ENCODE peak calls at places on chromosome 15, in ten cellular contexts. G is heart right ventricle, K is bronchial epithelial cell, U is cardiac muscle cell, O is left ventricle myocardium inferior, Q is kidney epithelial cell, H is B cell, A is psoas muscle, Z is hepatocyte, F is BJ. X is an unnamed sample.

GRCh38 chr15:76664895-76665294 is 240.2 kb downstream of the SCAPER start:
- DNase-seq in G (no peak), K (no peak), U (no peak), O (no peak), Q (no peak), H (no peak), A (no peak), Z (no peak), F (no peak), X (no peak)

GRCh38 chr15:96783746-96784145 is 453.2 kb downstream of the NR2F2 start:
- DNase-seq in G (no peak), K (no peak), U (no peak), O (no peak), Q (no peak), H (no peak), A (no peak), Z (no peak), F (no peak), X (no peak)

GRCh38 chr15:25862087-25862468 is 1.0 kb downstream of the ATP10A start:
- DNase-seq in G (no peak), K (no peak), U (no peak), O (no peak), Q (no peak), H (no peak), A (no peak), Z (no peak), F (no peak), X (peak; percentile 5)

GRCh38 chr15:92091155-92091734 is 237.7 kb downstream of the SLCO3A1 start:
- DNase-seq in G (peak; percentile 55), K (peak; percentile 32), U (peak; percentile 48), O (no peak), Q (no peak), H (no peak), A (no peak), Z (peak; percentile 87), F (no peak), X (peak; percentile 14)

GRCh38 chr15:41928100-41928499 is 34.2 kb upstream of the SPTBN5 start:
- DNase-seq in G (no peak), K (no peak), U (no peak), O (no peak), Q (no peak), H (no peak), A (no peak), Z (peak; percentile 51), F (no peak), X (no peak)

GRCh38 chr15:62324382-62324781 is 159.3 kb upstream of the C2CD4B start:
- DNase-seq in G (no peak), K (no peak), U (no peak), O (no peak), Q (no peak), H (no peak), A (no peak), Z (no peak), F (no peak), X (peak; percentile 27)

GRCh38 chr15:52505141-52505540 is 23.5 kb downstream of the MYO5A start:
- DNase-seq in G (peak; percentile 15), K (peak; percentile 69), U (no peak), O (no peak), Q (no peak), H (no peak), A (peak; percentile 38), Z (no peak), F (no peak), X (no peak)

GRCh38 chr15:92667291-92667904 is 11.8 kb upstream of the FAM174B start:
- DNase-seq in G (no peak), K (no peak), U (peak; percentile 24), O (no peak), Q (no peak), H (no peak), A (no peak), Z (no peak), F (no peak), X (peak; percentile 21)

GRCh38 chr15:49620174-49620573 is 444 bp downstream of the FAM227B start:
- DNase-seq in G (no peak), K (peak; percentile 53), U (peak; percentile 81), O (no peak), Q (no peak), H (no peak), A (no peak), Z (no peak), F (no peak), X (peak; percentile 62)

GRCh38 chr15:84833447-84833846 is 16.3 kb downstream of the ALPK3 start:
- DNase-seq in G (no peak), K (peak; percentile 41), U (peak; percentile 71), O (no peak), Q (no peak), H (no peak), A (no peak), Z (peak; percentile 35), F (no peak), X (peak; percentile 31)

GRCh38 chr15:38610748-38611147 is 46.1 kb upstream of the RASGRP1 start:
- DNase-seq in G (no peak), K (no peak), U (no peak), O (no peak), Q (no peak), H (peak; percentile 67), A (no peak), Z (no peak), F (no peak), X (no peak)

GRCh38 chr15:51310064-51310463 is 28.3 kb downstream of the CYP19A1 start:
- DNase-seq in G (no peak), K (peak; percentile 47), U (peak; percentile 89), O (no peak), Q (no peak), H (no peak), A (no peak), Z (no peak), F (no peak), X (peak; percentile 76)

GRCh38 chr15:57036352-57036751 is 117.9 kb downstream of the TCF12 start:
- DNase-seq in G (no peak), K (no peak), U (peak; percentile 29), O (no peak), Q (no peak), H (no peak), A (no peak), Z (no peak), F (no peak), X (no peak)

GRCh38 chr15:101675015-101675414 is 22.8 kb upstream of the TM2D3 start:
- DNase-seq in G (no peak), K (peak; percentile 78), U (peak; percentile 61), O (no peak), Q (no peak), H (no peak), A (no peak), Z (no peak), F (peak; percentile 75), X (peak; percentile 88)

GRCh38 chr15:53757906-53758305 is 1.6 kb downstream of the WDR72 start:
- DNase-seq in G (no peak), K (peak; percentile 32), U (no peak), O (no peak), Q (no peak), H (no peak), A (no peak), Z (no peak), F (no peak), X (no peak)

GRCh38 chr15:62066663-62067447 is at the start of gene C2CD4A:
- DNase-seq in G (peak; percentile 56), K (peak; percentile 58), U (peak; percentile 66), O (peak; percentile 54), Q (no peak), H (peak; percentile 67), A (peak; percentile 59), Z (peak; percentile 91), F (no peak), X (peak; percentile 68)

GRCh38 chr15:34986326-34987181 is 1.5 kb downstream of the ZNF770 start:
- DNase-seq in G (no peak), K (peak; percentile 46), U (no peak), O (no peak), Q (no peak), H (no peak), A (no peak), Z (no peak), F (no peak), X (no peak)

GRCh38 chr15:63513271-63513670 is 8.9 kb downstream of the USP3 start:
- DNase-seq in G (no peak), K (no peak), U (no peak), O (no peak), Q (no peak), H (no peak), A (no peak), Z (no peak), F (no peak), X (no peak)

GRCh38 chr15:28106294-28107110 is 7.4 kb upstream of the OCA2 start:
- DNase-seq in G (no peak), K (no peak), U (peak; percentile 21), O (no peak), Q (no peak), H (peak; percentile 37), A (no peak), Z (peak; percentile 38), F (no peak), X (peak; percentile 32)

GRCh38 chr15:60737217-60737616 is 258.3 kb upstream of the ICE2 start:
- DNase-seq in G (no peak), K (no peak), U (no peak), O (no peak), Q (no peak), H (no peak), A (no peak), Z (no peak), F (no peak), X (no peak)
- TF ChIP-seq CTCF in G (no peak), K (no peak), U (no peak), O (no peak), Q (no peak), H (no peak), A (no peak), Z (no peak), F (no peak), X (no peak)

DNA sequence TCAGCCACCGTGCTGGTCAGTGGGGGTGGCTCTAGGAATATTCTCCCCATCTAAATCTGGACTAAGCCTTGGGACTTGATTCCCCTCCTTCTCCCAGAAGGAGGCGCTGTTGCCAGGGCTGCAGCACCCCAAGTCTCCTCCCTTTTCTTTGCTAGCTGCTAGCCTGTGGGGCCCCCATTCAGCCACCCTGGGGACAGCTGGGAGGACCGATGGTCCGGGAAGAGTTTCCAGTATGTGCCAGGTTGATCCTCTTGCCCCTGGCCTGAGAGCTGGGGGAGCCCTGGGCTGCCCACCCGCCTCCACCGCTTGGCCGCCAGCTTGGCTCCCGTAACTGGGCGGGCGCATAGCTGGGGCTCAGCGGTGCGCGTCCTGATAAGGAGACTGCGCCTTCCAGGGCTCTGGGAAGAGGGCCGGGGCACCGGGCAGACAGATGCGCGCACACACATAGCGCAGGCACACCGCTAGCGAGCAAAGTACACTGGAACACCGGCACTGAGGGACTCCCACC is 4.2 kb downstream of the SMAD6 start:
- DNase-seq in G (peak; percentile 49), K (no peak), U (peak; percentile 71), O (peak; percentile 35), Q (no peak), H (no peak), A (no peak), Z (peak; percentile 65), F (no peak), X (peak; percentile 35)
- TF ChIP-seq CTCF in G (peak; percentile 38), K (peak; percentile 30), U (peak; percentile 72), O (peak; percentile 46), Q (peak; percentile 86), H (no peak), A (no peak), Z (peak; percentile 51), F (peak; percentile 68), X (peak; percentile 51)

GRCh38 chr15:69081310-69082004 is 67.0 kb downstream of the NOX5 start:
- DNase-seq in G (peak; percentile 76), K (no peak), U (peak; percentile 94), O (peak; percentile 82), Q (no peak), H (no peak), A (peak; percentile 74), Z (no peak), F (no peak), X (peak; percentile 72)
- TF ChIP-seq CTCF in G (no peak), K (no peak), U (peak; percentile 28), O (no peak), Q (no peak), H (no peak), A (no peak), Z (no peak), F (no peak), X (no peak)

GRCh38 chr15:65008989-65009388 is 19.3 kb upstream of the SPG21 start:
- DNase-seq in G (no peak), K (no peak), U (no peak), O (no peak), Q (no peak), H (peak; percentile 26), A (no peak), Z (no peak), F (no peak), X (peak; percentile 11)
- TF ChIP-seq CTCF in G (no peak), K (no peak), U (peak; percentile 14), O (no peak), Q (no peak), H (peak; percentile 12), A (no peak), Z (peak; percentile 11), F (no peak), X (peak; percentile 21)

X was measured in fibroblast of lung.